ENCODE peak calls at places on chromosomes 1 and 21, in four cellular contexts. R is CD8-positive, alpha-beta T cell; N is MM.1S; Y is T1000. W is an unnamed sample.

GRCh38 chr21:42784896-42785451 is 94.4 kb downstream of the WDR4 start:
- DNase-seq in R (no peak), N (no peak), Y (no peak), W (no peak)

GRCh38 chr1:109657970-109658369 is 2.1 kb downstream of the GSTM4 start:
- DNase-seq in R (no peak), N (no peak), Y (no peak), W (no peak)

GRCh38 chr1:54809496-54810074 is 8.5 kb upstream of the TTC22 start:
- DNase-seq in R (no peak), N (no peak), Y (no peak), W (no peak)

GRCh38 chr1:52792002-52792401 is 50.6 kb upstream of the ZYG11A start:
- DNase-seq in R (no peak), N (no peak), Y (no peak), W (no peak)

GRCh38 chr1:196449459-196449858 is 158.8 kb downstream of the KCNT2 start:
- DNase-seq in R (no peak), N (no peak), Y (no peak), W (no peak)

GRCh38 chr1:115654663-115655306 is 13.0 kb downstream of the VANGL1 start:
- DNase-seq in R (no peak), N (no peak), Y (no peak), W (no peak)

GRCh38 chr1:32240140-32240951 is 6.7 kb upstream of the FAM167B start:
- DNase-seq in R (peak; percentile 74), N (peak; percentile 14), Y (no peak), W (no peak)

GRCh38 chr21:44710294-44710665 is 1.1 kb downstream of the TSPEAR start:
- DNase-seq in R (no peak), N (no peak), Y (no peak), W (no peak)

W was measured in HTR-8/SVneo.